ENCODE peak calls at places on chromosomes 1 and 21, in nine cellular contexts. E is left ventricle myocardium inferior; I is colonic mucosa; V is Peyer's patch; G is brain microvascular endothelial cell; J is CD4-positive, alpha-beta T cell; C is pancreas; M is lung; U is lower lobe of right lung. Q is an unnamed sample.

GRCh38 chr21:29271927-29272333 is 26.8 kb upstream of the BACH1 start:
- DNase-seq in E (no peak), I (peak), V (no peak), G (no peak), J (no peak), C (no peak), M (no peak), U (no peak), Q (no peak)

GRCh38 chr1:93675272-93675671 is 6.4 kb downstream of the BCAR3 start:
- DNase-seq in E (no peak), I (no peak), V (no peak), G (no peak), J (no peak), C (no peak), M (no peak), U (no peak), Q (no peak)

GRCh38 chr1:108503062-108503740 is 53.1 kb downstream of the NBPF6 start:
- DNase-seq in E (no peak), I (no peak), V (no peak), G (peak), J (no peak), C (no peak), M (no peak), U (no peak), Q (peak)

GRCh38 chr21:15514073-15514946 is 215.5 kb upstream of the USP25 start:
- DNase-seq in E (no peak), I (peak), V (peak), G (no peak), J (peak), C (no peak), M (no peak), U (no peak), Q (no peak)

GRCh38 chr1:154429118-154429517 is 24.0 kb downstream of the IL6R start:
- DNase-seq in E (no peak), I (no peak), V (no peak), G (no peak), J (no peak), C (no peak), M (no peak), U (no peak), Q (no peak)

GRCh38 chr1:200890818-200891773 is 3.6 kb upstream of the INAVA start:
- DNase-seq in E (no peak), I (peak), V (peak), G (peak), J (no peak), C (peak), M (no peak), U (no peak), Q (peak)

GRCh38 chr21:32371913-32372314 is 20.9 kb downstream of the URB1 start:
- DNase-seq in E (no peak), I (no peak), V (no peak), G (peak), J (no peak), C (no peak), M (no peak), U (no peak), Q (peak)

GRCh38 chr1:179366093-179366800 is 476 bp downstream of the AXDND1 start:
- DNase-seq in E (no peak), I (no peak), V (no peak), G (no peak), J (no peak), C (no peak), M (no peak), U (no peak), Q (no peak)

GRCh38 chr1:4033732-4034131 is 133.7 kb upstream of the C1orf174 start:
- DNase-seq in E (no peak), I (no peak), V (no peak), G (no peak), J (no peak), C (no peak), M (no peak), U (no peak), Q (no peak)

GRCh38 chr1:157963713-157964112 is 29.7 kb upstream of the KIRREL1 start:
- DNase-seq in E (peak), I (peak), V (peak), G (peak), J (peak), C (peak), M (peak), U (peak), Q (peak)

GRCh38 chr1:159988006-159988405 is 34.0 kb upstream of the SLAMF9 start:
- DNase-seq in E (no peak), I (no peak), V (no peak), G (no peak), J (no peak), C (no peak), M (peak), U (no peak), Q (no peak)

DNA sequence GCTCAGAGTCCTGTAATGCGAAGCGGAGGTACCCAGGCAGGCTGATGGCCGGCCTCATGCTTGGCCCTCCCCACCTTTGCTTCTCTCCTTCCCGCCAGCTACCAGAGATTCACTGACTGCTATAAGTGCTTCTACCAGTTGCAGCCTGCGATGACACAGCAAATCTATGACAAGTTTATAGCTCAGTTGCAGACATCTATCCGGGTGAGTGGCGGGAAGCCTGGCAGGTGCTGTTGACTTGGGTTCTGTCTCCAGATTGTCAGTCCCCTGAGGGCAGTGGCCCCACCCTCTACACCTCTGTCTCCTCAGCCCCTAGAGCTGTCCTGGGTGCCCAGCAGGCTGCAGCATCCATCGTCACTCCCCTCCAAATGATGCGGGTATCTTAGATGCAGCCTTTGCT is 9.8 kb upstream of the BGLAP start:
- DNase-seq in E (no peak), I (no peak), V (no peak), G (no peak), J (no peak), C (no peak), M (no peak), U (no peak), Q (no peak)
- H3K27ac ChIP-seq in E (no peak), I (no peak), V (no peak), G (no peak), J (no peak), C (no peak), M (no peak), U (no peak), Q (peak)

GRCh38 chr1:53262000-53262399 is 23.7 kb upstream of the MAGOH start:
- DNase-seq in E (no peak), I (no peak), V (no peak), G (no peak), J (no peak), C (no peak), M (no peak), U (no peak), Q (no peak)

GRCh38 chr1:53265581-53265980 is 27.3 kb upstream of the MAGOH start:
- DNase-seq in E (no peak), I (no peak), V (no peak), G (no peak), J (no peak), C (no peak), M (no peak), U (no peak), Q (no peak)

GRCh38 chr1:53267761-53268160 is 29.4 kb upstream of the MAGOH start:
- DNase-seq in E (no peak), I (no peak), V (no peak), G (no peak), J (no peak), C (no peak), M (no peak), U (no peak), Q (no peak)

GRCh38 chr1:53264048-53264447 is 25.7 kb upstream of the MAGOH start:
- DNase-seq in E (no peak), I (no peak), V (no peak), G (no peak), J (no peak), C (no peak), M (no peak), U (no peak), Q (no peak)

GRCh38 chr1:53266038-53266437 is 27.7 kb upstream of the MAGOH start:
- DNase-seq in E (no peak), I (no peak), V (no peak), G (no peak), J (no peak), C (no peak), M (no peak), U (no peak), Q (peak)
- TF ChIP-seq CTCF in E (peak), I (no peak), V (no peak), G (peak), J (no peak), C (no peak), M (no peak), U (peak), Q (no peak)

DNA sequence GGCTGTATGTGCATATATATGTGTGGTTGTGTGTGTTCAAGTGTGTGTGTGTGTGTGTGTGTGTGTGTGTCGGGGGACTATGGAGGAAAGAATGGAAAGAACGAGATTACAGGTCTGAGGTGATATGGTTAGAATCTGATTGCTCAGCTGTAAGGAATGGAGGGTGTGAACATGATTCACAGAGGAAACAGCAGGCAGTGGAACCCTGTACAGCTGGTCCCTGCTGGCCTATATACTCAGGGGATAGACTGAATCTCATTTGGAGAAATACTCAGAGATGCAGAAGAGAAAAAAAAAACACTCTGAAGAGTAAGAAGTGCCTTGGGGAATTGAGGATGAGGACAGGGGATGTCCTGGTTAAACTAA is 180.1 kb upstream of the ESRRG start:
- DNase-seq in E (no peak), I (no peak), V (peak), G (peak), J (no peak), C (no peak), M (no peak), U (no peak), Q (peak)
- H3K27ac ChIP-seq in E (no peak), I (no peak), V (peak), G (no peak), J (no peak), C (no peak), M (no peak), U (no peak), Q (no peak)

DNA sequence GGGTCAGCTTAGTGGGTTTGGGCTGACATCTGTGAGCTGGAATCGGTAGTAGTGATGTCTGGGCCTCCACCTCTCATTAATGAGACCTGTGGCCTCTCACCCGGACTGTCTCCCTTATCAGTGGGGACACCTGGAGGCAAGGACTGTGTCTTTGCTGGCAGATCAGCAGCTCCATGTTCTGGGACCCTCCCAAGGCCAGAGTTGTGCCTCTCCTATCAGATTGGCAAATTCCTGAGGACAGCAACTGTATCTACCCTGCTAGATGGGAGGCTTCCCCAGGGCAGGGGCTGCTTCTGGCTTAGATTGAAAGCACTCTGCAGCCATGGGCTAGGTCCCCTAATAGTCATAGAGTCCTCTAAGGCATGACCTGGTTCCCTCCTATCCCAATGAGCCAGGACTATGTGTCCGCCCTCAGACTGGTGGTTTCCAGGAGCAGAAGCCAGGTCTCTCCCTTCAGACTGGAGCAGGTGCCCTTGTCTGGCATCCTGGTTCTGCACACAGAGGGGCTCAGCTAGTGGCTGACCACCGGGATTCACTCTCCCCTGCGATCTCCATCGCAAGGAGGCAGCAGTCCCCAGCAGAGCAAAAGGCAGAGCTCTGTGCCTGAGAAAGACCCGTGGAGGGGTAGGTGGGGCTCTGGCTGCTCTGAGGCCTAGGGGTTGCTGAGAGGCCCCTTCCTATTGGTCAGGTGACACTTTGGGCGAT is 5.8 kb downstream of the DRAXIN start:
- DNase-seq in E (no peak), I (no peak), V (no peak), G (no peak), J (no peak), C (no peak), M (no peak), U (no peak), Q (no peak)
- TF ChIP-seq CTCF in E (no peak), I (no peak), V (no peak), G (no peak), J (no peak), C (no peak), M (no peak), U (no peak), Q (no peak)

GRCh38 chr1:27342778-27343638 is 1.2 kb downstream of the SYTL1 start:
- DNase-seq in E (no peak), I (peak), V (peak), G (no peak), J (peak), C (peak), M (peak), U (peak), Q (peak)

GRCh38 chr1:27343639-27344025 is 1.8 kb downstream of the SYTL1 start:
- DNase-seq in E (no peak), I (no peak), V (no peak), G (no peak), J (no peak), C (no peak), M (no peak), U (no peak), Q (no peak)

GRCh38 chr1:27345272-27345671 is 3.5 kb downstream of the SYTL1 start:
- DNase-seq in E (no peak), I (no peak), V (no peak), G (no peak), J (no peak), C (no peak), M (no peak), U (no peak), Q (no peak)

GRCh38 chr1:27341525-27342252 is at the start of gene SYTL1:
- DNase-seq in E (no peak), I (peak), V (peak), G (peak), J (peak), C (peak), M (peak), U (peak), Q (peak)

GRCh38 chr1:27342391-27342777 is 562 bp downstream of the SYTL1 start:
- DNase-seq in E (no peak), I (no peak), V (peak), G (no peak), J (peak), C (no peak), M (no peak), U (no peak), Q (no peak)
- H3K27ac ChIP-seq in E (no peak), I (peak), V (peak), G (no peak), J (peak), C (peak), M (peak), U (peak), Q (peak)

GRCh38 chr1:27111771-27112573 is 43.0 kb downstream of the SLC9A1 start:
- DNase-seq in E (peak), I (peak), V (peak), G (peak), J (peak), C (peak), M (peak), U (peak), Q (peak)
- TF ChIP-seq CTCF in E (peak), I (peak), V (peak), G (peak), J (peak), C (no peak), M (peak), U (peak), Q (no peak)

DNA sequence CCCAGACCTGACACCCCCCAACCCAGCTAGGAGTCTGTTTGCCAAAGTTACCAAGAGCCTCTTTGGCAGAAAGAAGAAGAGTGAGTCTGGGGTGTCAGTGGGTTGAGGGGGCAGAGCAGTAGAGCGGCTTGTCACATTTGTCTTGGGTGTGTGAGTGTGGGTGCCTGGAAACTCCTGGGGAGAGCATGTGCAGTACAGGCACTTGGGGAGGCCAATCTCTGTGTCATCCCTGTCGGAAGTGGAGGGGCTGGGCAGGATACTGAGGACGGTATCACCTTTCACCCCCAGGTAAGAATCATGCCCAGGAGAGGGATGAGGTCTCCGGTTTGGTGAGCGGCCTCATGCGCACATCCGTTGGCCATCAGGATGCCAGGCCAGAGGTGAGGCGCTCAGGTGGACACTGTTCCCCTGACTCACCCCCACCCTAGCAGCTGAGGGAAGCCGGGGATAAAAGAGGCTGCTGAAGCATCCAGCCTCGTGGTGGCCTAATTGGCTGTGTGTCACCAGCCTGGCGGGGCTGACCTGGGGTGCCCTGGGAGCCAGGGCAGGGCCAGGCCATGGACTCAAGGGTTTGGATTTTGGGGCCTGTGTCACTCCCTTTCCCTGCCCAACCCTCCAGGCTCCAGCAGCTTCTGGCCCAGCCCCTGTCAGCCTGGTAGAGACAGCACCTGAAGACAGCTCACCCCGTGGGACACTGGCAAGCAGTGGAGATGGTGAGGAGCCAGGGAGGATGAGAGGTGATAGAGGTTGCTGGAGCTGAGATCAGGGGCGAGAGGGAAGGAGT is 3.3 kb downstream of the PLK3 start:
- DNase-seq in E (peak), I (no peak), V (peak), G (no peak), J (no peak), C (no peak), M (no peak), U (peak), Q (no peak)
- H3K27ac ChIP-seq in E (peak), I (no peak), V (no peak), G (no peak), J (peak), C (no peak), M (peak), U (peak), Q (peak)

Q was measured in RWPE1.